ENCODE peak calls at places on chromosome X, in ten cellular contexts. One of them, this sample, is unnamed.

GRCh38 chrX:13669246-13669689 is 16.3 kb downstream of the TCEANC start:
- DNase-seq in NCI-H1092: no peak
- DNase-seq in cardiac fibroblast: peak
- DNase-seq in astrocyte of the spinal cord: peak
- DNase-seq in kidney: peak
- DNase-seq in lower lobe of right lung: peak
- DNase-seq in SW480: peak
- DNase-seq in NCI-H446 treated with DMSO at 0.1 percent for 48 hours: peak
- DNase-seq in left ventricle myocardium inferior: peak
- DNase-seq in T-helper 9 cell: peak
- DNase-seq in this sample: no peak

GRCh38 chrX:117645639-117646038 is 471.0 kb downstream of the KLHL13 start:
- DNase-seq in NCI-H1092: no peak
- DNase-seq in cardiac fibroblast: no peak
- DNase-seq in astrocyte of the spinal cord: no peak
- DNase-seq in kidney: no peak
- DNase-seq in lower lobe of right lung: no peak
- DNase-seq in SW480: no peak
- DNase-seq in NCI-H446 treated with DMSO at 0.1 percent for 48 hours: no peak
- DNase-seq in left ventricle myocardium inferior: no peak
- DNase-seq in T-helper 9 cell: no peak
- DNase-seq in this sample: no peak

GRCh38 chrX:19625612-19626011 is 110.3 kb upstream of the MAP3K15 start:
- DNase-seq in NCI-H1092: no peak
- DNase-seq in cardiac fibroblast: peak
- DNase-seq in astrocyte of the spinal cord: no peak
- DNase-seq in kidney: no peak
- DNase-seq in lower lobe of right lung: no peak
- DNase-seq in SW480: peak
- DNase-seq in NCI-H446 treated with DMSO at 0.1 percent for 48 hours: no peak
- DNase-seq in left ventricle myocardium inferior: no peak
- DNase-seq in T-helper 9 cell: peak
- DNase-seq in this sample: no peak

GRCh38 chrX:149758068-149758714 is 15.7 kb upstream of the HSFX1 start:
- DNase-seq in NCI-H1092: no peak
- DNase-seq in cardiac fibroblast: no peak
- DNase-seq in astrocyte of the spinal cord: no peak
- DNase-seq in kidney: no peak
- DNase-seq in lower lobe of right lung: no peak
- DNase-seq in SW480: no peak
- DNase-seq in NCI-H446 treated with DMSO at 0.1 percent for 48 hours: no peak
- DNase-seq in left ventricle myocardium inferior: no peak
- DNase-seq in T-helper 9 cell: no peak
- DNase-seq in this sample: no peak

GRCh38 chrX:66751136-66751782 is 112.4 kb upstream of the EDA2R start:
- DNase-seq in NCI-H1092: no peak
- DNase-seq in cardiac fibroblast: peak
- DNase-seq in astrocyte of the spinal cord: no peak
- DNase-seq in kidney: no peak
- DNase-seq in lower lobe of right lung: no peak
- DNase-seq in SW480: no peak
- DNase-seq in NCI-H446 treated with DMSO at 0.1 percent for 48 hours: no peak
- DNase-seq in left ventricle myocardium inferior: no peak
- DNase-seq in T-helper 9 cell: no peak
- DNase-seq in this sample: no peak

GRCh38 chrX:17930850-17931249 is 69.8 kb upstream of the RAI2 start:
- DNase-seq in NCI-H1092: no peak
- DNase-seq in cardiac fibroblast: no peak
- DNase-seq in astrocyte of the spinal cord: no peak
- DNase-seq in kidney: no peak
- DNase-seq in lower lobe of right lung: no peak
- DNase-seq in SW480: no peak
- DNase-seq in NCI-H446 treated with DMSO at 0.1 percent for 48 hours: no peak
- DNase-seq in left ventricle myocardium inferior: no peak
- DNase-seq in T-helper 9 cell: no peak
- DNase-seq in this sample: no peak

GRCh38 chrX:101176439-101176838 is 43.1 kb upstream of the DRP2 start:
- DNase-seq in NCI-H1092: no peak
- DNase-seq in cardiac fibroblast: no peak
- DNase-seq in astrocyte of the spinal cord: no peak
- DNase-seq in kidney: no peak
- DNase-seq in lower lobe of right lung: no peak
- DNase-seq in SW480: no peak
- DNase-seq in NCI-H446 treated with DMSO at 0.1 percent for 48 hours: no peak
- DNase-seq in left ventricle myocardium inferior: no peak
- DNase-seq in T-helper 9 cell: no peak
- DNase-seq in this sample: no peak

GRCh38 chrX:39850630-39851152 is 247.1 kb downstream of the BCOR start:
- DNase-seq in NCI-H1092: no peak
- DNase-seq in cardiac fibroblast: no peak
- DNase-seq in astrocyte of the spinal cord: peak
- DNase-seq in kidney: no peak
- DNase-seq in lower lobe of right lung: no peak
- DNase-seq in SW480: no peak
- DNase-seq in NCI-H446 treated with DMSO at 0.1 percent for 48 hours: no peak
- DNase-seq in left ventricle myocardium inferior: no peak
- DNase-seq in T-helper 9 cell: no peak
- DNase-seq in this sample: peak

GRCh38 chrX:51802917-51803688 is 59.9 kb downstream of the GSPT2 start:
- DNase-seq in NCI-H1092: peak
- DNase-seq in cardiac fibroblast: peak
- DNase-seq in astrocyte of the spinal cord: peak
- DNase-seq in kidney: no peak
- DNase-seq in lower lobe of right lung: peak
- DNase-seq in SW480: peak
- DNase-seq in NCI-H446 treated with DMSO at 0.1 percent for 48 hours: peak
- DNase-seq in left ventricle myocardium inferior: peak
- DNase-seq in T-helper 9 cell: peak
- DNase-seq in this sample: no peak

GRCh38 chrX:48761674-48762471 is at the start of gene GLOD5:
- DNase-seq in NCI-H1092: peak
- DNase-seq in cardiac fibroblast: peak
- DNase-seq in astrocyte of the spinal cord: no peak
- DNase-seq in kidney: no peak
- DNase-seq in lower lobe of right lung: peak
- DNase-seq in SW480: peak
- DNase-seq in NCI-H446 treated with DMSO at 0.1 percent for 48 hours: no peak
- DNase-seq in left ventricle myocardium inferior: no peak
- DNase-seq in T-helper 9 cell: no peak
- DNase-seq in this sample: no peak

GRCh38 chrX:63585936-63586335 is 199.1 kb downstream of the ARHGEF9 start:
- DNase-seq in NCI-H1092: no peak
- DNase-seq in cardiac fibroblast: no peak
- DNase-seq in astrocyte of the spinal cord: no peak
- DNase-seq in kidney: no peak
- DNase-seq in lower lobe of right lung: no peak
- DNase-seq in SW480: no peak
- DNase-seq in NCI-H446 treated with DMSO at 0.1 percent for 48 hours: no peak
- DNase-seq in left ventricle myocardium inferior: no peak
- DNase-seq in T-helper 9 cell: no peak
- DNase-seq in this sample: no peak

GRCh38 chrX:39759526-39760224 is 338.1 kb downstream of the BCOR start:
- DNase-seq in NCI-H1092: peak
- DNase-seq in cardiac fibroblast: peak
- DNase-seq in astrocyte of the spinal cord: peak
- DNase-seq in kidney: peak
- DNase-seq in lower lobe of right lung: peak
- DNase-seq in SW480: no peak
- DNase-seq in NCI-H446 treated with DMSO at 0.1 percent for 48 hours: no peak
- DNase-seq in left ventricle myocardium inferior: peak
- DNase-seq in T-helper 9 cell: no peak
- DNase-seq in this sample: no peak

GRCh38 chrX:27918799-27919198 is 62.5 kb downstream of the DCAF8L1 start:
- DNase-seq in NCI-H1092: no peak
- DNase-seq in cardiac fibroblast: peak
- DNase-seq in astrocyte of the spinal cord: peak
- DNase-seq in kidney: no peak
- DNase-seq in lower lobe of right lung: no peak
- DNase-seq in SW480: peak
- DNase-seq in NCI-H446 treated with DMSO at 0.1 percent for 48 hours: no peak
- DNase-seq in left ventricle myocardium inferior: no peak
- DNase-seq in T-helper 9 cell: no peak
- DNase-seq in this sample: no peak

GRCh38 chrX:43349363-43349762 is 306.7 kb upstream of the MAOA start:
- DNase-seq in NCI-H1092: no peak
- DNase-seq in cardiac fibroblast: peak
- DNase-seq in astrocyte of the spinal cord: peak
- DNase-seq in kidney: no peak
- DNase-seq in lower lobe of right lung: no peak
- DNase-seq in SW480: peak
- DNase-seq in NCI-H446 treated with DMSO at 0.1 percent for 48 hours: no peak
- DNase-seq in left ventricle myocardium inferior: no peak
- DNase-seq in T-helper 9 cell: peak
- DNase-seq in this sample: peak

GRCh38 chrX:45774961-45775360 is 574.3 kb upstream of the DIPK2B start:
- DNase-seq in NCI-H1092: no peak
- DNase-seq in cardiac fibroblast: peak
- DNase-seq in astrocyte of the spinal cord: peak
- DNase-seq in kidney: no peak
- DNase-seq in lower lobe of right lung: no peak
- DNase-seq in SW480: no peak
- DNase-seq in NCI-H446 treated with DMSO at 0.1 percent for 48 hours: no peak
- DNase-seq in left ventricle myocardium inferior: no peak
- DNase-seq in T-helper 9 cell: no peak
- DNase-seq in this sample: no peak

GRCh38 chrX:38347136-38347535 is 5.3 kb upstream of the OTC start:
- DNase-seq in NCI-H1092: no peak
- DNase-seq in cardiac fibroblast: peak
- DNase-seq in astrocyte of the spinal cord: peak
- DNase-seq in kidney: no peak
- DNase-seq in lower lobe of right lung: no peak
- DNase-seq in SW480: no peak
- DNase-seq in NCI-H446 treated with DMSO at 0.1 percent for 48 hours: no peak
- DNase-seq in left ventricle myocardium inferior: no peak
- DNase-seq in T-helper 9 cell: no peak
- DNase-seq in this sample: no peak

GRCh38 chrX:26262121-26262523 is 46.2 kb downstream of the MAGEB5 start:
- DNase-seq in NCI-H1092: no peak
- DNase-seq in cardiac fibroblast: peak
- DNase-seq in astrocyte of the spinal cord: peak
- DNase-seq in kidney: no peak
- DNase-seq in lower lobe of right lung: no peak
- DNase-seq in SW480: no peak
- DNase-seq in NCI-H446 treated with DMSO at 0.1 percent for 48 hours: no peak
- DNase-seq in left ventricle myocardium inferior: no peak
- DNase-seq in T-helper 9 cell: no peak
- DNase-seq in this sample: no peak

GRCh38 chrX:149518236-149518635 is 13.1 kb upstream of the IDS start:
- DNase-seq in NCI-H1092: no peak
- DNase-seq in cardiac fibroblast: no peak
- DNase-seq in astrocyte of the spinal cord: no peak
- DNase-seq in kidney: no peak
- DNase-seq in lower lobe of right lung: no peak
- DNase-seq in SW480: no peak
- DNase-seq in NCI-H446 treated with DMSO at 0.1 percent for 48 hours: no peak
- DNase-seq in left ventricle myocardium inferior: no peak
- DNase-seq in T-helper 9 cell: no peak
- DNase-seq in this sample: no peak

GRCh38 chrX:110159865-110160264 is 157.0 kb downstream of the TMEM164 start:
- DNase-seq in NCI-H1092: no peak
- DNase-seq in cardiac fibroblast: peak
- DNase-seq in astrocyte of the spinal cord: no peak
- DNase-seq in kidney: no peak
- DNase-seq in lower lobe of right lung: no peak
- DNase-seq in SW480: no peak
- DNase-seq in NCI-H446 treated with DMSO at 0.1 percent for 48 hours: no peak
- DNase-seq in left ventricle myocardium inferior: no peak
- DNase-seq in T-helper 9 cell: no peak
- DNase-seq in this sample: no peak

GRCh38 chrX:66919280-66919832 is 280.5 kb upstream of the EDA2R start:
- DNase-seq in NCI-H1092: no peak
- DNase-seq in cardiac fibroblast: no peak
- DNase-seq in astrocyte of the spinal cord: no peak
- DNase-seq in kidney: no peak
- DNase-seq in lower lobe of right lung: no peak
- DNase-seq in SW480: no peak
- DNase-seq in NCI-H446 treated with DMSO at 0.1 percent for 48 hours: no peak
- DNase-seq in left ventricle myocardium inferior: no peak
- DNase-seq in T-helper 9 cell: no peak
- DNase-seq in this sample: no peak

GRCh38 chrX:131763674-131764073 is 219.8 kb downstream of the OR13H1 start:
- DNase-seq in NCI-H1092: no peak
- DNase-seq in cardiac fibroblast: no peak
- DNase-seq in astrocyte of the spinal cord: peak
- DNase-seq in kidney: no peak
- DNase-seq in lower lobe of right lung: no peak
- DNase-seq in SW480: no peak
- DNase-seq in NCI-H446 treated with DMSO at 0.1 percent for 48 hours: no peak
- DNase-seq in left ventricle myocardium inferior: no peak
- DNase-seq in T-helper 9 cell: peak
- DNase-seq in this sample: peak

GRCh38 chrX:39935414-39936064 is 162.2 kb downstream of the BCOR start:
- DNase-seq in NCI-H1092: no peak
- DNase-seq in cardiac fibroblast: no peak
- DNase-seq in astrocyte of the spinal cord: peak
- DNase-seq in kidney: peak
- DNase-seq in lower lobe of right lung: no peak
- DNase-seq in SW480: no peak
- DNase-seq in NCI-H446 treated with DMSO at 0.1 percent for 48 hours: peak
- DNase-seq in left ventricle myocardium inferior: no peak
- DNase-seq in T-helper 9 cell: no peak
- DNase-seq in this sample: no peak

GRCh38 chrX:123818243-123818642 is 41.6 kb upstream of the XIAP start:
- DNase-seq in NCI-H1092: no peak
- DNase-seq in cardiac fibroblast: peak
- DNase-seq in astrocyte of the spinal cord: no peak
- DNase-seq in kidney: no peak
- DNase-seq in lower lobe of right lung: no peak
- DNase-seq in SW480: peak
- DNase-seq in NCI-H446 treated with DMSO at 0.1 percent for 48 hours: no peak
- DNase-seq in left ventricle myocardium inferior: no peak
- DNase-seq in T-helper 9 cell: no peak
- DNase-seq in this sample: no peak

GRCh38 chrX:77200663-77201062 is 246.5 kb upstream of the FGF16 start:
- DNase-seq in NCI-H1092: no peak
- DNase-seq in cardiac fibroblast: no peak
- DNase-seq in astrocyte of the spinal cord: no peak
- DNase-seq in kidney: no peak
- DNase-seq in lower lobe of right lung: no peak
- DNase-seq in SW480: no peak
- DNase-seq in NCI-H446 treated with DMSO at 0.1 percent for 48 hours: no peak
- DNase-seq in left ventricle myocardium inferior: no peak
- DNase-seq in T-helper 9 cell: no peak
- DNase-seq in this sample: no peak

GRCh38 chrX:43423876-43424275 is 232.2 kb upstream of the MAOA start:
- DNase-seq in NCI-H1092: no peak
- DNase-seq in cardiac fibroblast: no peak
- DNase-seq in astrocyte of the spinal cord: no peak
- DNase-seq in kidney: no peak
- DNase-seq in lower lobe of right lung: no peak
- DNase-seq in SW480: no peak
- DNase-seq in NCI-H446 treated with DMSO at 0.1 percent for 48 hours: no peak
- DNase-seq in left ventricle myocardium inferior: no peak
- DNase-seq in T-helper 9 cell: no peak
- DNase-seq in this sample: no peak